ENCODE peak calls at places on chromosomes 6 and 20, in seven cellular contexts. G, I, B, Y, P, Z and T are unnamed samples.

GRCh38 chr6:167141667-167142432 is 15.9 kb downstream of the GPR31 start:
- DNase-seq in G (peak), I (peak), B (no peak), Y (peak), P (peak), Z (peak), T (peak)

GRCh38 chr6:130900913-130901312 is 73.7 kb downstream of the SMLR1 start:
- DNase-seq in G (no peak), I (no peak), B (peak), Y (peak), P (no peak), Z (peak), T (no peak)

GRCh38 chr20:63488331-63489251 is 10.3 kb downstream of the EEF1A2 start:
- DNase-seq in G (no peak), I (no peak), B (no peak), Y (no peak), P (no peak), Z (no peak), T (no peak)

GRCh38 chr20:53995949-53996348 is 74.4 kb downstream of the BCAS1 start:
- DNase-seq in G (no peak), I (no peak), B (no peak), Y (no peak), P (no peak), Z (no peak), T (no peak)

GRCh38 chr6:154156135-154156948 is 117.3 kb downstream of the OPRM1 start:
- DNase-seq in G (peak), I (no peak), B (peak), Y (peak), P (peak), Z (peak), T (peak)

GRCh38 chr6:27228963-27229477 is 18.5 kb upstream of the PRSS16 start:
- DNase-seq in G (no peak), I (no peak), B (no peak), Y (no peak), P (no peak), Z (no peak), T (no peak)

GRCh38 chr20:43755851-43756250 is 29.0 kb upstream of the GTSF1L start:
- DNase-seq in G (no peak), I (no peak), B (peak), Y (no peak), P (no peak), Z (peak), T (no peak)

GRCh38 chr6:89284081-89284480 is 31.0 kb downstream of the GABRR2 start:
- DNase-seq in G (no peak), I (no peak), B (no peak), Y (no peak), P (no peak), Z (no peak), T (no peak)

GRCh38 chr6:158460602-158461092 is 99.2 kb upstream of the TMEM181 start:
- DNase-seq in G (no peak), I (no peak), B (peak), Y (peak), P (no peak), Z (peak), T (peak)

GRCh38 chr6:129795261-129795660 is 65.9 kb downstream of the TMEM244 start:
- DNase-seq in G (no peak), I (no peak), B (no peak), Y (no peak), P (no peak), Z (peak), T (no peak)

GRCh38 chr20:36865076-36865860 is 10.7 kb upstream of the TLDC2 start:
- DNase-seq in G (no peak), I (no peak), B (no peak), Y (no peak), P (no peak), Z (no peak), T (no peak)

GRCh38 chr6:145276746-145277145 is 458.6 kb downstream of the EPM2A start:
- DNase-seq in G (no peak), I (peak), B (peak), Y (no peak), P (no peak), Z (peak), T (no peak)

GRCh38 chr20:5626603-5627002 is 123.6 kb upstream of the SHLD1 start:
- DNase-seq in G (no peak), I (no peak), B (no peak), Y (no peak), P (no peak), Z (no peak), T (no peak)

GRCh38 chr6:5190467-5190866 is 70.3 kb downstream of the LYRM4 start:
- DNase-seq in G (no peak), I (no peak), B (peak), Y (peak), P (no peak), Z (peak), T (peak)

GRCh38 chr6:31128093-31128676 is 7.9 kb upstream of the CDSN start:
- DNase-seq in G (peak), I (peak), B (peak), Y (peak), P (peak), Z (peak), T (peak)

GRCh38 chr20:40900816-40901215 is 127.8 kb upstream of the TOP1 start:
- DNase-seq in G (no peak), I (no peak), B (no peak), Y (no peak), P (no peak), Z (no peak), T (no peak)

GRCh38 chr20:13259921-13260320 is 38.8 kb downstream of the ISM1 start:
- DNase-seq in G (no peak), I (no peak), B (no peak), Y (no peak), P (no peak), Z (no peak), T (no peak)

GRCh38 chr6:152267967-152268845 is 369.0 kb downstream of the SYNE1 start:
- DNase-seq in G (no peak), I (peak), B (no peak), Y (peak), P (no peak), Z (peak), T (peak)

GRCh38 chr6:89921691-89922090 is 27.4 kb downstream of the GJA10 start:
- DNase-seq in G (no peak), I (no peak), B (no peak), Y (peak), P (no peak), Z (no peak), T (no peak)

DNA sequence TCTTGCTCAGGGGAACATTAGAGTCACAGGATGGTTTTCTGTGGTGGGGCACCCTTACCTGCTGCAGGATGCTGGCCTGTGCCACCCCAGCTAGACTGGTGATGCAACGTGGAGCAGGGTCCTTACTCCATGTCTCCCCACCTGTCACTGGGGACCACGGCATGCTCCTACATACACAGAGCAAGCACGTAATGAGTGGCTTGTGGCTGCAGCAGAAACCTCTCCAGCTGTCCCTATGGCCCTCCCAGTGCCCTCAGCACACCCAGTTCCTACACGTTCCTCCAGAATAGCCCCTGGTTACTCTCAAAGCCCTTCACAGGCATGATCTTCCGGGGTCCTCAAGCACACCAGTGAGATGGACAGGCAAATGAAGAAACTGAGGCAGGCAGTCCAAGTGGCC is 3.2 kb upstream of the LSM14B start:
- DNase-seq in G (no peak), I (no peak), B (no peak), Y (no peak), P (no peak), Z (no peak), T (no peak)
- H3K4me2 ChIP-seq in G (no peak), I (no peak), B (no peak), Y (no peak), P (no peak), Z (no peak), T (no peak)

GRCh38 chr6:3258201-3258600 is 546 bp upstream of the PSMG4 start:
- DNase-seq in G (no peak), I (no peak), B (no peak), Y (no peak), P (no peak), Z (no peak), T (no peak)

GRCh38 chr6:3258720-3259490 is at the start of gene PSMG4:
- DNase-seq in G (peak), I (peak), B (peak), Y (peak), P (peak), Z (peak), T (peak)

GRCh38 chr6:3260772-3261517 is 2.2 kb downstream of the PSMG4 start:
- DNase-seq in G (no peak), I (no peak), B (no peak), Y (peak), P (no peak), Z (peak), T (no peak)

GRCh38 chr6:3260296-3260695 is 1.5 kb downstream of the PSMG4 start:
- DNase-seq in G (no peak), I (no peak), B (no peak), Y (no peak), P (no peak), Z (no peak), T (no peak)

DNA sequence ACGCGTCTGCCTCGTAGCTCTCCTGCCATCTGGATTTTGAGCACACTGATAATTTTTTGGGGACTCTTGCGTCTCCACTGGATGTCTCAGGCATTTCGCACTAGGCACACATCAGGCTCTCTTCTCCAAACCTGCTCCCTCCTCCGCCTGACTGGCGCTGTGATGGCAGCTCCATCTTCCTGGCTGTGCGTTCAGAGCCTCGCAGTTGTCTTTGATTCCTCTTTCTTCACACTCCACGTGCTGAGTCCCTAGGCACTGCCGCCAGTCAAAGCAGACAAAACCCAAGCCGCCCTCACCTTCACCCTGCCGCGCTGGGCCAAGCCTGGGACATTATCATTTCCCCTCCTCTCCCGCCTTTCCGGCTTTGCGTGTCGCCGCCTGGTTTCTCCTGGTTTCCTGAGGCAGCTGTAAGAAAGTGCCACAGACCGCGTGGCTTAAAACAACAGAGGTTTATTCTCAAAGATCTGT is 778 bp downstream of the PSMG4 start:
- DNase-seq in G (peak), I (no peak), B (peak), Y (peak), P (peak), Z (peak), T (peak)
- H2AFZ ChIP-seq in G (no peak), I (peak), B (peak), Y (peak), P (peak), Z (peak), T (peak)

GRCh38 chr6:7919871-7920270 is 9.3 kb upstream of the TXNDC5 start:
- DNase-seq in G (no peak), I (no peak), B (no peak), Y (peak), P (no peak), Z (peak), T (no peak)

GRCh38 chr6:7916959-7917358 is 6.4 kb upstream of the TXNDC5 start:
- DNase-seq in G (no peak), I (no peak), B (no peak), Y (no peak), P (no peak), Z (no peak), T (no peak)

GRCh38 chr6:7918403-7918802 is 7.8 kb upstream of the TXNDC5 start:
- DNase-seq in G (no peak), I (no peak), B (no peak), Y (no peak), P (no peak), Z (no peak), T (no peak)

GRCh38 chr6:7914991-7915789 is 4.6 kb upstream of the TXNDC5 start:
- DNase-seq in G (no peak), I (no peak), B (peak), Y (no peak), P (no peak), Z (peak), T (peak)

DNA sequence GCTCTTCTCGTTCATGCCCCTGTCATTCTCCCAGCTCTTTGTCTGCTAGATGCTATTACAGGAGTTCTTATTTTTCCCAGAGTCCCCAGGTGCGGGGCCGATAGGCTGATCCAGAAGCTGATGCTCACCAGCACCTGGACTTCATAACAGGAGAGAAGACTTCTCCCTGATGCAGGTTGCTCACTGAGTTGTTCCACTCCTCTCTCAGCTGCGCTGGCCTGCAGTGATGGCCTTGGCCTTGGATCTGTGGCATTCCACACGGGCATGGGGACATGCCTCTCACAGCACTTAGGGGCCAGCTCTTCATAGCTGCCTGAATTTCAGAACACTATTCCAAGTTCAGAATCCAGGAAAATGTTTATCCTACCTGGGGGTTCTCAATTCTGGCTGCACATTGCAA is 7.1 kb upstream of the TXNDC5 start:
- DNase-seq in G (no peak), I (no peak), B (no peak), Y (no peak), P (no peak), Z (no peak), T (no peak)
- H3K9ac ChIP-seq in G (no peak), I (no peak), B (no peak), Y (no peak), P (no peak), Z (no peak), T (no peak)

GRCh38 chr6:14851286-14851685 is 394.6 kb upstream of the JARID2 start:
- DNase-seq in G (no peak), I (no peak), B (peak), Y (no peak), P (no peak), Z (peak), T (no peak)
- H3K4me2 ChIP-seq in G (no peak), I (no peak), B (no peak), Y (no peak), P (no peak), Z (no peak), T (no peak)

GRCh38 chr20:59158673-59159072 is 4.9 kb upstream of the ZNF831 start:
- DNase-seq in G (no peak), I (no peak), B (no peak), Y (no peak), P (no peak), Z (no peak), T (no peak)

GRCh38 chr20:59159822-59160740 is 3.5 kb upstream of the ZNF831 start:
- DNase-seq in G (no peak), I (no peak), B (no peak), Y (no peak), P (no peak), Z (no peak), T (no peak)

GRCh38 chr20:59157064-59157463 is 6.6 kb upstream of the ZNF831 start:
- DNase-seq in G (no peak), I (no peak), B (no peak), Y (no peak), P (no peak), Z (no peak), T (no peak)

GRCh38 chr20:59157961-59158541 is 5.6 kb upstream of the ZNF831 start:
- DNase-seq in G (no peak), I (no peak), B (no peak), Y (no peak), P (no peak), Z (no peak), T (no peak)

GRCh38 chr20:59159091-59159821 is 4.4 kb upstream of the ZNF831 start:
- DNase-seq in G (peak), I (no peak), B (no peak), Y (peak), P (no peak), Z (no peak), T (no peak)
- H2AFZ ChIP-seq in G (no peak), I (no peak), B (no peak), Y (no peak), P (no peak), Z (no peak), T (no peak)

GRCh38 chr6:56954389-56955170 is at the start of gene BEND6:
- DNase-seq in G (peak), I (peak), B (peak), Y (peak), P (peak), Z (peak), T (peak)

GRCh38 chr6:56955171-56956155 is 556 bp downstream of the BEND6 start:
- DNase-seq in G (peak), I (peak), B (peak), Y (peak), P (peak), Z (peak), T (peak)

GRCh38 chr6:56951049-56951816 is 3.7 kb upstream of the BEND6 start:
- DNase-seq in G (no peak), I (no peak), B (no peak), Y (no peak), P (no peak), Z (peak), T (no peak)

GRCh38 chr6:56956481-56956880 is 1.6 kb downstream of the BEND6 start:
- DNase-seq in G (no peak), I (no peak), B (no peak), Y (no peak), P (no peak), Z (no peak), T (no peak)

DNA sequence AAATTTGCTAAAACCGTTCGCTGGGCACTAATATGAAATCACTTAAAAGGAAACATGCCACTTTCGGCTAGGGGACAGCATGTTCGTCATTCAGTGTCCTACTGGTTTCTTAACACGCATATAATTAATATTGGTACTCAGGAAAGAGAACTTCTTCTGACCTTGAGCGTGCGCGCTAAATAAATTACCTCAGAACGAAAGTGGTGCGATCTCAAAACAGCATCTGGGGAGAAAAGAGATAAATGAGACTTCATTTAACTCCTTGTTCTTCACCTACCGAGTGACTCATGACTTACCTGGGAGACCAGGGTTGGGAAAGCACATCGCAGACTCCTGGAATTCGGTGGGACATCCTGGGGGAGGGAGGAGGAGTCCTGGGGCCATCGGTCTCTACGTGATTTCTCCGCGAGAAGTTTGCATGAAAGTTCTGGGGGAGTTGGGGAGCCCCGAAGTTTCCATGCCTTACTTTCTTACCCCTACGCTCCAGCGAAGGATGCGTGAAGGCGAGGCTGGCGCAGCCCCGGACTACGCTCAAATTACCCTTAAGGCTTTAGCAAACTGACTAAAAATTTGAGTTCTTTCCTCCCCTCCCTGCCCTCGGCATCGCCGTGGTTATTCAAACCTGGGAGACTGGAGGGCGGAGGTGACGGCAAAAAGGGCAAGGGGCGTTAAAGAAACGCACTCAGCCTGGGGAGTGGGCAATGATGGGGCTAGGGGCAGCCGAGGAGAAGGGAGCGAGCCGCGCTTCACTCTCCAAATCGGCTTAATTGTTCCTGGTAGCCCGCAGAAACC is 1.1 kb upstream of the BEND6 start:
- DNase-seq in G (peak), I (peak), B (no peak), Y (no peak), P (no peak), Z (peak), T (peak)
- H3K9ac ChIP-seq in G (peak), I (no peak), B (peak), Y (peak), P (no peak), Z (peak), T (peak)

GRCh38 chr6:77853401-77853800 is 200.6 kb downstream of the MEI4 start:
- DNase-seq in G (no peak), I (no peak), B (no peak), Y (no peak), P (no peak), Z (no peak), T (no peak)
- H3K4me2 ChIP-seq in G (no peak), I (no peak), B (no peak), Y (no peak), P (no peak), Z (no peak), T (no peak)